ENCODE peak calls at places on chromosomes 4 and X, in ten cellular contexts. O, D, P, B, R, S, Z, A, Y and J are unnamed samples.

GRCh38 chr4:94744830-94745229 is 12.9 kb upstream of the BMPR1B start:
- DNase-seq in O (no peak), D (no peak), P (no peak), B (no peak), R (no peak), S (no peak), Z (no peak), A (no peak), Y (no peak), J (no peak)

GRCh38 chr4:125582302-125582701 is 267.5 kb downstream of the FAT4 start:
- DNase-seq in O (no peak), D (no peak), P (no peak), B (no peak), R (no peak), S (no peak), Z (no peak), A (no peak), Y (no peak), J (no peak)

GRCh38 chrX:41759817-41760216 is 35.8 kb downstream of the GPR82 start:
- DNase-seq in O (no peak), D (no peak), P (no peak), B (no peak), R (no peak), S (no peak), Z (no peak), A (no peak), Y (no peak), J (no peak)

GRCh38 chr4:113760094-113760851 is 1.3 kb downstream of the CAMK2D start:
- DNase-seq in O (peak; percentile 53), D (peak; percentile 23), P (no peak), B (peak; percentile 20), R (peak; percentile 54), S (no peak), Z (peak; percentile 45), A (peak; percentile 35), Y (no peak), J (peak; percentile 71)

GRCh38 chrX:110853610-110854009 is 58.0 kb upstream of the CHRDL1 start:
- DNase-seq in O (no peak), D (no peak), P (no peak), B (no peak), R (no peak), S (no peak), Z (no peak), A (peak; percentile 2), Y (no peak), J (peak; percentile 69)

GRCh38 chr4:86935833-86936721 is 1.3 kb downstream of the AFF1 start:
- DNase-seq in O (peak; percentile 82), D (peak; percentile 69), P (peak; percentile 85), B (peak; percentile 62), R (peak; percentile 52), S (no peak), Z (peak; percentile 87), A (peak; percentile 89), Y (no peak), J (peak; percentile 13)

GRCh38 chr4:97525236-97525635 is 618.0 kb downstream of the STPG2 start:
- DNase-seq in O (no peak), D (no peak), P (no peak), B (no peak), R (no peak), S (no peak), Z (no peak), A (no peak), Y (no peak), J (no peak)

GRCh38 chr4:91997045-91997444 is 306.7 kb upstream of the GRID2 start:
- DNase-seq in O (no peak), D (no peak), P (no peak), B (no peak), R (no peak), S (no peak), Z (no peak), A (no peak), Y (no peak), J (no peak)

GRCh38 chrX:30951003-30951402 is 61.9 kb upstream of the TAB3 start:
- DNase-seq in O (no peak), D (no peak), P (no peak), B (no peak), R (no peak), S (no peak), Z (no peak), A (no peak), Y (no peak), J (no peak)